ENCODE peak calls at places on chromosome 15, in four cellular contexts. M, S, Z and C are unnamed samples.

GRCh38 chr15:25862469-25863066 is 559 bp downstream of the ATP10A start:
- DNase-seq in M (no peak), S (no peak), Z (no peak), C (peak)

GRCh38 chr15:31273258-31273941 is 53.2 kb upstream of the KLF13 start:
- DNase-seq in M (no peak), S (no peak), Z (no peak), C (no peak)

GRCh38 chr15:85318048-85318731 is 62.2 kb upstream of the AKAP13 start:
- DNase-seq in M (peak), S (no peak), Z (peak), C (no peak)

GRCh38 chr15:94080416-94080815 is 150.9 kb upstream of the MCTP2 start:
- DNase-seq in M (peak), S (no peak), Z (peak), C (peak)

GRCh38 chr15:96268421-96269204 is 61.9 kb upstream of the NR2F2 start:
- DNase-seq in M (peak), S (no peak), Z (no peak), C (no peak)

GRCh38 chr15:67820992-67821783 is 4.1 kb upstream of the SKOR1 start:
- DNase-seq in M (peak), S (no peak), Z (no peak), C (peak)

GRCh38 chr15:91944334-91944733 is 90.8 kb downstream of the SLCO3A1 start:
- DNase-seq in M (no peak), S (no peak), Z (no peak), C (no peak)

GRCh38 chr15:57253082-57253481 is 123.2 kb upstream of the CGNL1 start:
- DNase-seq in M (no peak), S (no peak), Z (no peak), C (no peak)

GRCh38 chr15:39426552-39427532 is 154.0 kb upstream of the THBS1 start:
- DNase-seq in M (peak), S (no peak), Z (no peak), C (no peak)

GRCh38 chr15:100849021-100849831 is 30.4 kb upstream of the ALDH1A3 start:
- DNase-seq in M (peak), S (peak), Z (no peak), C (peak)

GRCh38 chr15:98966036-98966787 is 41.4 kb downstream of the PGPEP1L start:
- DNase-seq in M (no peak), S (no peak), Z (no peak), C (no peak)

GRCh38 chr15:92097473-92098178 is 244.1 kb downstream of the SLCO3A1 start:
- DNase-seq in M (peak), S (no peak), Z (no peak), C (peak)

GRCh38 chr15:47801522-47801921 is 84.2 kb downstream of the SEMA6D start:
- DNase-seq in M (no peak), S (no peak), Z (no peak), C (no peak)

GRCh38 chr15:49843725-49844124 is 222.9 kb downstream of the DTWD1 start:
- DNase-seq in M (peak), S (no peak), Z (no peak), C (no peak)

GRCh38 chr15:71571641-71572040 is 238.7 kb upstream of the NR2E3 start:
- DNase-seq in M (no peak), S (no peak), Z (no peak), C (no peak)

GRCh38 chr15:29570121-29570930 is 251.9 kb downstream of the TJP1 start:
- DNase-seq in M (no peak), S (no peak), Z (no peak), C (peak)

GRCh38 chr15:75089781-75090734 is 66.7 kb downstream of the PPCDC start:
- DNase-seq in M (peak), S (no peak), Z (no peak), C (no peak)

GRCh38 chr15:41486286-41486685 is 7.4 kb upstream of the ITPKA start:
- DNase-seq in M (no peak), S (no peak), Z (no peak), C (no peak)

GRCh38 chr15:25465835-25466234 is 27.0 kb upstream of the UBE3A start:
- DNase-seq in M (no peak), S (no peak), Z (no peak), C (no peak)

GRCh38 chr15:33934396-33934795 is 33.9 kb upstream of the CHRM5 start:
- DNase-seq in M (no peak), S (no peak), Z (no peak), C (no peak)

GRCh38 chr15:31085359-31085758 is 16.2 kb downstream of the TRPM1 start:
- DNase-seq in M (no peak), S (no peak), Z (no peak), C (no peak)

GRCh38 chr15:98442901-98443300 is 205.4 kb upstream of the IGF1R start:
- DNase-seq in M (no peak), S (no peak), Z (no peak), C (no peak)

GRCh38 chr15:87902772-87903388 is 353.7 kb downstream of the NTRK3 start:
- DNase-seq in M (peak), S (no peak), Z (no peak), C (no peak)

GRCh38 chr15:42819781-42820180 is 82.9 kb upstream of the CDAN1 start:
- DNase-seq in M (no peak), S (no peak), Z (no peak), C (no peak)

GRCh38 chr15:31227235-31227634 is 99.4 kb upstream of the KLF13 start:
- DNase-seq in M (no peak), S (no peak), Z (no peak), C (no peak)

GRCh38 chr15:62578960-62579359 is 413.9 kb upstream of the C2CD4B start:
- DNase-seq in M (no peak), S (no peak), Z (no peak), C (no peak)

GRCh38 chr15:95761742-95762141 is 568.8 kb upstream of the NR2F2 start:
- DNase-seq in M (no peak), S (no peak), Z (no peak), C (no peak)

GRCh38 chr15:75989045-75989444 is 23.2 kb downstream of the NRG4 start:
- DNase-seq in M (no peak), S (no peak), Z (peak), C (no peak)

GRCh38 chr15:69812881-69813280 is 284.8 kb downstream of the TLE3 start:
- DNase-seq in M (no peak), S (no peak), Z (no peak), C (peak)

GRCh38 chr15:63234479-63234878 is 42.9 kb upstream of the APH1B start:
- DNase-seq in M (peak), S (no peak), Z (no peak), C (no peak)

GRCh38 chr15:65818927-65819562 is 27.0 kb upstream of the DENND4A start:
- DNase-seq in M (peak), S (no peak), Z (no peak), C (no peak)

GRCh38 chr15:89740137-89740536 is 10.9 kb downstream of the MESP1 start:
- DNase-seq in M (peak), S (no peak), Z (peak), C (peak)

GRCh38 chr15:74722591-74722990 is 2.7 kb downstream of the CYP1A1 start:
- DNase-seq in M (no peak), S (no peak), Z (no peak), C (no peak)

GRCh38 chr15:73876779-73877178 is 3.4 kb downstream of the TBC1D21 start:
- DNase-seq in M (no peak), S (no peak), Z (no peak), C (no peak)

GRCh38 chr15:70521576-70522322 is 241.6 kb downstream of the UACA start:
- DNase-seq in M (no peak), S (peak), Z (no peak), C (no peak)